ENCODE peak calls at places on chromosomes 5 and 9, in ten cellular contexts. One of them, this sample, is unnamed.

GRCh38 chr5:78568212-78568611 is 80.4 kb downstream of the LHFPL2 start:
- DNase-seq in uterus: no peak
- DNase-seq in adrenal gland: no peak
- DNase-seq in thyroid gland: no peak
- DNase-seq in ovary: no peak
- DNase-seq in spleen: no peak
- DNase-seq in body of pancreas: no peak
- DNase-seq in stomach: no peak
- DNase-seq in tibial nerve: no peak
- DNase-seq in H1: no peak
- DNase-seq in this sample: no peak

GRCh38 chr9:114486205-114486963 is 18.9 kb downstream of the WHRN start:
- DNase-seq in ovary: no peak
- DNase-seq in uterus: no peak
- DNase-seq in stomach: no peak
- DNase-seq in spleen: no peak
- DNase-seq in tibial nerve: no peak
- DNase-seq in adrenal gland: no peak
- DNase-seq in body of pancreas: no peak
- DNase-seq in H1: no peak
- DNase-seq in thyroid gland: no peak
- DNase-seq in this sample: no peak

GRCh38 chr5:15285901-15286583 is 213.9 kb upstream of the FBXL7 start:
- DNase-seq in uterus: no peak
- DNase-seq in ovary: no peak
- DNase-seq in spleen: no peak
- DNase-seq in thyroid gland: no peak
- DNase-seq in body of pancreas: no peak
- DNase-seq in adrenal gland: peak; percentile 21
- DNase-seq in tibial nerve: no peak
- DNase-seq in H1: no peak
- DNase-seq in stomach: no peak
- DNase-seq in this sample: no peak

GRCh38 chr9:134883040-134883782 is 2.6 kb downstream of the FCN2 start:
- DNase-seq in uterus: no peak
- DNase-seq in stomach: no peak
- DNase-seq in ovary: no peak
- DNase-seq in thyroid gland: no peak
- DNase-seq in adrenal gland: no peak
- DNase-seq in tibial nerve: no peak
- DNase-seq in spleen: no peak
- DNase-seq in body of pancreas: no peak
- DNase-seq in H1: no peak
- DNase-seq in this sample: no peak

GRCh38 chr9:84397822-84398221 is 57.3 kb upstream of the SLC28A3 start:
- DNase-seq in adrenal gland: no peak
- DNase-seq in tibial nerve: no peak
- DNase-seq in uterus: no peak
- DNase-seq in H1: no peak
- DNase-seq in stomach: no peak
- DNase-seq in spleen: no peak
- DNase-seq in ovary: no peak
- DNase-seq in body of pancreas: no peak
- DNase-seq in thyroid gland: no peak
- DNase-seq in this sample: no peak

GRCh38 chr9:94649100-94649855 is 10.0 kb upstream of the FBP1 start:
- DNase-seq in thyroid gland: no peak
- DNase-seq in stomach: no peak
- DNase-seq in spleen: no peak
- DNase-seq in adrenal gland: no peak
- DNase-seq in tibial nerve: peak; percentile 25
- DNase-seq in uterus: no peak
- DNase-seq in body of pancreas: no peak
- DNase-seq in H1: no peak
- DNase-seq in ovary: no peak
- DNase-seq in this sample: peak; percentile 39

GRCh38 chr5:72584466-72584865 is 77.3 kb upstream of the ZNF366 start:
- DNase-seq in tibial nerve: no peak
- DNase-seq in stomach: no peak
- DNase-seq in thyroid gland: no peak
- DNase-seq in uterus: no peak
- DNase-seq in spleen: no peak
- DNase-seq in ovary: no peak
- DNase-seq in H1: no peak
- DNase-seq in body of pancreas: no peak
- DNase-seq in adrenal gland: no peak
- DNase-seq in this sample: no peak

GRCh38 chr9:18692240-18692639 is 218.3 kb downstream of the ADAMTSL1 start:
- DNase-seq in ovary: no peak
- DNase-seq in thyroid gland: no peak
- DNase-seq in uterus: no peak
- DNase-seq in body of pancreas: no peak
- DNase-seq in adrenal gland: no peak
- DNase-seq in spleen: no peak
- DNase-seq in H1: no peak
- DNase-seq in tibial nerve: no peak
- DNase-seq in stomach: no peak
- DNase-seq in this sample: no peak

GRCh38 chr9:81693639-81694378 is 4.5 kb upstream of the TLE1 start:
- DNase-seq in H1: no peak
- DNase-seq in ovary: no peak
- DNase-seq in adrenal gland: no peak
- DNase-seq in thyroid gland: no peak
- DNase-seq in tibial nerve: no peak
- DNase-seq in spleen: no peak
- DNase-seq in stomach: no peak
- DNase-seq in body of pancreas: no peak
- DNase-seq in uterus: no peak
- DNase-seq in this sample: no peak

GRCh38 chr5:177085985-177086917 is at the start of gene FGFR4:
- DNase-seq in uterus: peak; percentile 73
- DNase-seq in ovary: peak; percentile 84
- DNase-seq in tibial nerve: peak; percentile 25
- DNase-seq in H1: peak; percentile 93
- DNase-seq in thyroid gland: peak; percentile 62
- DNase-seq in stomach: peak; percentile 83
- DNase-seq in body of pancreas: peak; percentile 72
- DNase-seq in adrenal gland: peak; percentile 67
- DNase-seq in spleen: peak; percentile 86
- DNase-seq in this sample: peak; percentile 88

GRCh38 chr5:138692370-138692769 is 60.9 kb upstream of the CTNNA1 start:
- DNase-seq in spleen: no peak
- DNase-seq in uterus: no peak
- DNase-seq in adrenal gland: no peak
- DNase-seq in tibial nerve: no peak
- DNase-seq in thyroid gland: no peak
- DNase-seq in ovary: no peak
- DNase-seq in stomach: no peak
- DNase-seq in H1: no peak
- DNase-seq in body of pancreas: no peak
- DNase-seq in this sample: no peak

GRCh38 chr9:26260238-26260637 is 582.0 kb upstream of the TUSC1 start:
- DNase-seq in H1: no peak
- DNase-seq in uterus: no peak
- DNase-seq in spleen: no peak
- DNase-seq in adrenal gland: no peak
- DNase-seq in body of pancreas: no peak
- DNase-seq in stomach: no peak
- DNase-seq in tibial nerve: no peak
- DNase-seq in thyroid gland: no peak
- DNase-seq in ovary: no peak
- DNase-seq in this sample: no peak

DNA sequence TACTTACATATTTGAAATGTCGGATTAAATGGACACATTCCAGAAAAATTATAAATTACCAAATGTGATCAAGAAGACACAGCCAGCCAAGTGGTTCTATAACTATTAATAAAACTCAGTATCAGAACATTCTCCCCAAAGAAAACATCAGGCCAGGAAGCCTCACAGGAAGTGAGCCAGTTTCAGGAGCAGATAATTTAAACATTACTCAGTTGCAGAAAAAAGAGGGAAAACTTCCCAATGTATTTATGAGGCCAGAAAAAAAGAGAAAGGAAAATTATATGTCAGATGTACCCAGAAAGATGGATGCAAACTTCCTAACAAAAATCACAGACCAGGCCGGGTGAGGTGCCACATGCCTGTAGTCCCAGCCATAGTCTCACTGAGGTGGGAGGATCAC is 37.0 kb upstream of the NRARP start:
- DNase-seq in thyroid gland: no peak
- DNase-seq in ovary: no peak
- DNase-seq in uterus: no peak
- DNase-seq in adrenal gland: no peak
- DNase-seq in tibial nerve: no peak
- DNase-seq in spleen: no peak
- DNase-seq in H1: no peak
- DNase-seq in body of pancreas: no peak
- DNase-seq in stomach: no peak
- DNase-seq in this sample: no peak
- H3K27me3 ChIP-seq in thyroid gland: no peaks in the 10 kb centered on the region
- H3K27me3 ChIP-seq in ovary: no peaks in the 10 kb centered on the region
- H3K27me3 ChIP-seq in uterus: no peaks in the 10 kb centered on the region
- H3K27me3 ChIP-seq in adrenal gland: no peaks in the 10 kb centered on the region
- H3K27me3 ChIP-seq in tibial nerve: no peaks in the 10 kb centered on the region
- H3K27me3 ChIP-seq in spleen: no peaks in the 10 kb centered on the region
- H3K27me3 ChIP-seq in H1: no peaks in the 10 kb centered on the region
- H3K27me3 ChIP-seq in body of pancreas: no peaks in the 10 kb centered on the region
- H3K27me3 ChIP-seq in stomach: no peaks in the 10 kb centered on the region
- H3K27me3 ChIP-seq in this sample: no peaks in the 10 kb centered on the region

DNA sequence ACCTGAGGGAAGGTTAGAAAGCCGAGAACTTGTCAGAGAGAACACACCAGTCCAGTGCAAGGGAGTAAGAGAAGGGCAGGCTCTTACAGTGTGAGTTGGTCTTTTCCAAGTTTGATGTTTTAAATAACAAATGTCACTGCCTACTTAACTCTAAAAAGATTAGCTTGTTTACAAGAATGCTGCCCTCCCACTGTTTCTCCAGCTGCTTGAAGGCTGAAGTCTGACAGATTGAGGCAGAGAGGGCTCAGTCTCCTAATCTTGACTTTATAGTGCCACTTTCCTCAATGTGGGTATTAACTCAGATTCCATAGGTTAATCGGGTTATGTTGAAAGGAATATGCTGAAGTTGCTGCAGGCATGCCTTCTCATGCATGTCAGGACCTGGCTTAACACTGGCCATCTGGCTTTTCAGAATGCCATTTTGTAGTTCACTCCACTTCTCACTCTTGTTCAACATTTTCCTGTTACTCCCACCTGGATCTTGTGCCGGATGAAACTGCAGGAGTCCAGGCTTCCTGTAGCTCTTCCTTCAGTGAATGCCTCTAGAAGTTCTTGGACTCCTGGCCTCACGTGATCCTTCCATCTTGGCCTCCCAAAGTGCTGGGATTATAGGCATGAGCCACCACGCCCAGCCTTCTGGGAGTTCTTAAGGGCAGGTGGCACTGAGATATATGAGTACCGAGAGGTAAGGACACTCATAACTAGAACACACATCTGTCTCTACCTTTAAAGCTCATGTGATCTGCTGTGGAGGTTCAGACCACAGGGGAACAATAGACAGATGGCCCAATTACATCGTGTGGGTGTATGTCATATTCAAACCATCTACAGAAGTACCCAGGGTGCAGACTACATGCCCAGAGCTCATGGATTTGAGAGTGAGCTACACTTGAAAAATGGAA is 249.7 kb downstream of the ARHGAP26 start:
- DNase-seq in H1: no peak
- DNase-seq in body of pancreas: no peak
- DNase-seq in adrenal gland: no peak
- DNase-seq in stomach: no peak
- DNase-seq in uterus: no peak
- DNase-seq in ovary: no peak
- DNase-seq in thyroid gland: no peak
- DNase-seq in tibial nerve: no peak
- DNase-seq in spleen: no peak
- DNase-seq in this sample: no peak
- H3K4me3 ChIP-seq in H1: no peak overlapping the region
- H3K4me3 ChIP-seq in body of pancreas: no peak overlapping the region
- H3K4me3 ChIP-seq in adrenal gland: no peak overlapping the region
- H3K4me3 ChIP-seq in stomach: no peak overlapping the region
- H3K4me3 ChIP-seq in uterus: no peak overlapping the region
- H3K4me3 ChIP-seq in ovary: no peak overlapping the region
- H3K4me3 ChIP-seq in thyroid gland: no peak overlapping the region
- H3K4me3 ChIP-seq in tibial nerve: no peak overlapping the region
- H3K4me3 ChIP-seq in spleen: no peak overlapping the region
- H3K4me3 ChIP-seq in this sample: no peak overlapping the region

GRCh38 chr5:36458746-36459145 is 147.7 kb upstream of the SLC1A3 start:
- DNase-seq in H1: no peak
- DNase-seq in uterus: no peak
- DNase-seq in spleen: no peak
- DNase-seq in ovary: no peak
- DNase-seq in thyroid gland: no peak
- DNase-seq in body of pancreas: no peak
- DNase-seq in tibial nerve: no peak
- DNase-seq in adrenal gland: no peak
- DNase-seq in stomach: no peak
- DNase-seq in this sample: no peak
- TF ChIP-seq POLR2A in H1: no peak
- TF ChIP-seq POLR2A in uterus: no peak
- TF ChIP-seq POLR2A in spleen: no peak
- TF ChIP-seq POLR2A in ovary: no peak
- TF ChIP-seq POLR2A in thyroid gland: no peak
- TF ChIP-seq POLR2A in body of pancreas: no peak
- TF ChIP-seq POLR2A in tibial nerve: no peak
- TF ChIP-seq POLR2A in adrenal gland: no peak
- TF ChIP-seq POLR2A in stomach: no peak
- TF ChIP-seq POLR2A in this sample: no peak

DNA sequence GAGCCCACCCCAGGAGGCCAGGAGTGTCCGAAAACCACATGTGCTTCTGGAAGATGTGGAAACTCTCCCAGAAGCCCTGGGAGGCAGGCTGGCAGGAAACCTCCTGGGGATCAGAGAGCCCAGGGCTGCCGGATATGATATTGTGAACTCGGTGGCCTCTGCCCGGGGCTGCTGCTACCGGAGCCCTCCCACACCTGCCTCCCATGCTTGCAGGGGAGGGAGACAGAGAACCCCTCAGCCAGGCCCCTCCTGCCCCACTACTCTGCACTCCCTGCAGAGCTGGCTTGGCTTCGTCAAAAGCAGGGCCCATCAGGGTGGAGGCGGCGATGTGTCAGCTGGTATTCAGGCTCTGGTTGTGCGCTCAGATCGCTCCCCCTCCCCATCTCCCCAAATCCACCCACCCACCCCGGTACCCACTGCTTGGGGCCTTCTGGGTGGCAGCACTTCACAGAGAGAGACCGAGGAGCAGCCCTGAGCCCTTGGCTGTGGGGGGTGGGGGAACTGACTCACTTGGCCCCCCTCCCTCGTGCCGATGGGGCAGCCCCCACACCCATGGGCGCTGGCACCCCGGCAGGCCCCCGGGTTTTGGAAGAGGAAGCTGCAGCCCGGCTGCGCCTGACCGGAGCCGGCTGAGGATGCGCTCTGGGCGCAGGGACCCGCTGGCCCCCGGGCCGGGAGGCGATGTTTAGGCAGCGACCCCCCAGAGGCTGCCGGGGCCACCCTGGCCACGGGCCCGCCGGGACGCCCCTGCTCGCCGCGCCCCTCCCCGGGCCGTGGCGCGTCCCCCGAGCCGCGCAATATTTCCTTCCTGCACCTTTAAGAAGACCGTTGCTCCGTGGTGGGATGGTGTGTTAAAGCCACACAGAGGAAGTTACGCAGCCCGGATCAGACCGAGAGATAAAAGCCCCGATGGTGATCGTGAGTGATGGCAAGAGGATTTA is 786 bp upstream of the NTNG2 start:
- DNase-seq in adrenal gland: peak; percentile 46
- DNase-seq in thyroid gland: peak; percentile 20
- DNase-seq in ovary: no peak
- DNase-seq in stomach: peak; percentile 34
- DNase-seq in H1: no peak
- DNase-seq in tibial nerve: peak; percentile 21
- DNase-seq in spleen: peak; percentile 82
- DNase-seq in uterus: no peak
- DNase-seq in body of pancreas: no peak
- DNase-seq in this sample: no peak
- H3K27me3 ChIP-seq in adrenal gland: peaks cover 17% of the 10 kb centered on the region
- H3K27me3 ChIP-seq in thyroid gland: peaks cover 18% of the 10 kb centered on the region
- H3K27me3 ChIP-seq in ovary: peaks cover 5% of the 10 kb centered on the region
- H3K27me3 ChIP-seq in stomach: peaks cover 94% of the 10 kb centered on the region
- H3K27me3 ChIP-seq in H1: peaks cover 51% of the 10 kb centered on the region
- H3K27me3 ChIP-seq in tibial nerve: peaks cover 87% of the 10 kb centered on the region
- H3K27me3 ChIP-seq in spleen: peaks cover 28% of the 10 kb centered on the region
- H3K27me3 ChIP-seq in uterus: peaks cover 44% of the 10 kb centered on the region
- H3K27me3 ChIP-seq in body of pancreas: no peaks in the 10 kb centered on the region
- H3K27me3 ChIP-seq in this sample: no peaks in the 10 kb centered on the region

This sample was measured in right lobe of liver.